ENCODE peak calls at places on chromosomes 7 and 10, in five cellular contexts. M is brain microvascular endothelial cell, L is Peyer's patch, N is activated B cell treated with CpG ODN at 0.5 μM for 24 hours, Q is left ventricle myocardium inferior. G is an unnamed sample.

GRCh38 chr7:84191842-84192241 is 2.7 kb downstream of the SEMA3A start:
- DNase-seq in L (no peak), Q (no peak), N (no peak), M (no peak), G (no peak)

GRCh38 chr10:28523725-28524252 is 9.1 kb upstream of the WAC start:
- DNase-seq in L (no peak), N (no peak), Q (no peak), M (no peak), G (no peak)

GRCh38 chr7:77796960-77797359 is 1.3 kb downstream of the TMEM60 start:
- DNase-seq in Q (no peak), N (no peak), M (no peak), L (no peak), G (no peak)

GRCh38 chr7:78465894-78466293 is 667.3 kb downstream of the PHTF2 start:
- DNase-seq in N (no peak), Q (no peak), M (no peak), L (no peak), G (no peak)

GRCh38 chr7:157785021-157785441 is 448.2 kb downstream of the DNAJB6 start:
- DNase-seq in N (no peak), M (no peak), Q (no peak), L (no peak), G (no peak)

GRCh38 chr7:70655694-70656093 is 476.2 kb upstream of the GALNT17 start:
- DNase-seq in M (no peak), N (no peak), Q (no peak), L (no peak), G (no peak)

GRCh38 chr10:35876248-35876647 is 234.2 kb upstream of the FZD8 start:
- DNase-seq in N (no peak), M (peak), L (no peak), Q (no peak), G (no peak)

GRCh38 chr10:129972145-129972965 is 8.3 kb upstream of the EBF3 start:
- DNase-seq in L (no peak), Q (no peak), M (no peak), N (no peak), G (no peak)

GRCh38 chr7:1632506-1632905 is 37.6 kb upstream of the ELFN1 start:
- DNase-seq in Q (no peak), M (no peak), L (no peak), N (no peak), G (no peak)

GRCh38 chr7:1291040-1291689 is 58.5 kb downstream of the UNCX start:
- DNase-seq in L (no peak), N (no peak), Q (no peak), M (no peak), G (no peak)

GRCh38 chr7:48427671-48428070 is 256.4 kb downstream of the ABCA13 start:
- DNase-seq in L (no peak), N (no peak), Q (no peak), M (peak), G (no peak)

GRCh38 chr10:116155191-116155590 is 117.8 kb downstream of the GFRA1 start:
- DNase-seq in Q (no peak), M (no peak), N (no peak), L (no peak), G (no peak)

GRCh38 chr10:10038358-10038757 is 979.3 kb upstream of the CELF2 start:
- DNase-seq in Q (no peak), N (no peak), L (no peak), M (no peak), G (no peak)

GRCh38 chr10:17031656-17032630 is 97.7 kb downstream of the CUBN start:
- DNase-seq in Q (no peak), L (no peak), M (no peak), N (no peak), G (no peak)

GRCh38 chr7:121994625-121995410 is 121.9 kb downstream of the PTPRZ1 start:
- DNase-seq in Q (no peak), L (no peak), N (no peak), M (peak), G (peak)

GRCh38 chr7:75971961-75972763 is 22.2 kb downstream of the TMEM120A start:
- DNase-seq in M (no peak), Q (peak), N (no peak), L (no peak), G (no peak)
- TF ChIP-seq CTCF in M (peak), Q (peak), N (no peak), L (no peak), G (no peak)

GRCh38 chr10:78547397-78547796 is 513.7 kb downstream of the RPS24 start:
- DNase-seq in N (no peak), Q (no peak), L (no peak), M (no peak), G (no peak)
- TF ChIP-seq CTCF in N (no peak), Q (no peak), L (no peak), M (no peak), G (no peak)

GRCh38 chr10:104120512-104120902 is 1.5 kb upstream of the SFR1 start:
- DNase-seq in N (no peak), L (no peak), Q (no peak), M (no peak), G (no peak)

GRCh38 chr10:104122273-104123107 is 519 bp downstream of the SFR1 start:
- DNase-seq in L (no peak), M (no peak), Q (peak), N (no peak), G (no peak)

GRCh38 chr10:104120903-104121484 is 977 bp upstream of the SFR1 start:
- DNase-seq in Q (peak), M (peak), N (peak), L (peak), G (peak)

GRCh38 chr10:104121485-104122272 is at the start of gene SFR1:
- DNase-seq in L (peak), Q (peak), M (peak), N (peak), G (peak)

DNA sequence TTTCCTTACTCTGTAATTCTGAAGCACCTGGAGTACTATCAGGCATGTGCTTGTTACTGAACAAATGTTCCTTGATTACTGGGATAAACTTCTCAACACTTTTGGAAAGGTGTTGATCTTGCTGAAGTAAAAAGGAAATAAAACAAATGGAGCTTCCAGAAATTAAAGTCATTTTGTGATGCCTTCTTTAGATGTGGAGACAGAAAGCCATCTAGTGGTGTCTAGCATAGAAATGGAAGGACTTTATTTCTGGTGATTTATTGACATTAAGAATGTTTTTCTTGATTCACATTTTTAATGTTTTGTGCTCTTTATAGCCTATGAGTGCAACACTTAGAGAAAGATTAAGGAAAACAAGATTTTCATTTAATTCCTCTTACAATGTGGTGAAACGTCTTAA is 1.4 kb downstream of the SFR1 start:
- DNase-seq in L (no peak), M (no peak), Q (no peak), N (no peak), G (no peak)
- TF ChIP-seq CTCF in L (no peak), M (peak), Q (peak), N (no peak), G (no peak)

GRCh38 chr10:1074748-1075358 is 18.7 kb downstream of the WDR37 start:
- DNase-seq in N (no peak), L (no peak), Q (no peak), M (no peak), G (no peak)
- TF ChIP-seq CTCF in N (no peak), L (no peak), Q (peak), M (peak), G (no peak)

DNA sequence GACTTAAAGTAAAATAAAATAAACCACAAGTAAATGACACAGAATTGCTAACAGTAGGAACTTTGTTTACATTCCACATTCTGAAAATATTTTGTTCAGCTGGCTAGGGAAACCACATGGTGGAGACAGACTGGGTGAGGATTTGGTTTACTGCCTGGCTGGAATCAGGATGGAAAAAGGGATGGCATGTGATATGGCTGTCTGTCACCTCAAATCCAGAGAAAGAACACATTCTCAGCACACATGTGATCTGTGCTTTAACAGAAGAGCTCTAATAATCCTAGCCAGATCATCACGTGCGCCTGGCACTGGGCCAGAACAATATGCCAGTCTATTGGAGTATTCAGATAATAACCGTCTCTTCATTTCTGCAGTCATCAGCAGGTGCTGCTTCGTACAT is 90.9 kb upstream of the PIP4K2A start:
- DNase-seq in Q (no peak), L (no peak), N (no peak), M (no peak), G (no peak)
- TF ChIP-seq CTCF in Q (peak), L (no peak), N (no peak), M (peak), G (no peak)

GRCh38 chr10:119029613-119030420 is at the start of gene NANOS1:
- DNase-seq in N (peak), M (peak), L (no peak), Q (no peak), G (no peak)

GRCh38 chr10:119031496-119032059 is 2.1 kb downstream of the NANOS1 start:
- DNase-seq in M (no peak), Q (no peak), N (no peak), L (no peak), G (no peak)

GRCh38 chr10:119030421-119031250 is 1.1 kb downstream of the NANOS1 start:
- DNase-seq in L (peak), Q (peak), N (peak), M (peak), G (no peak)

GRCh38 chr10:119026301-119027110 is 3.0 kb upstream of the NANOS1 start:
- DNase-seq in L (no peak), N (no peak), M (no peak), Q (no peak), G (no peak)

DNA sequence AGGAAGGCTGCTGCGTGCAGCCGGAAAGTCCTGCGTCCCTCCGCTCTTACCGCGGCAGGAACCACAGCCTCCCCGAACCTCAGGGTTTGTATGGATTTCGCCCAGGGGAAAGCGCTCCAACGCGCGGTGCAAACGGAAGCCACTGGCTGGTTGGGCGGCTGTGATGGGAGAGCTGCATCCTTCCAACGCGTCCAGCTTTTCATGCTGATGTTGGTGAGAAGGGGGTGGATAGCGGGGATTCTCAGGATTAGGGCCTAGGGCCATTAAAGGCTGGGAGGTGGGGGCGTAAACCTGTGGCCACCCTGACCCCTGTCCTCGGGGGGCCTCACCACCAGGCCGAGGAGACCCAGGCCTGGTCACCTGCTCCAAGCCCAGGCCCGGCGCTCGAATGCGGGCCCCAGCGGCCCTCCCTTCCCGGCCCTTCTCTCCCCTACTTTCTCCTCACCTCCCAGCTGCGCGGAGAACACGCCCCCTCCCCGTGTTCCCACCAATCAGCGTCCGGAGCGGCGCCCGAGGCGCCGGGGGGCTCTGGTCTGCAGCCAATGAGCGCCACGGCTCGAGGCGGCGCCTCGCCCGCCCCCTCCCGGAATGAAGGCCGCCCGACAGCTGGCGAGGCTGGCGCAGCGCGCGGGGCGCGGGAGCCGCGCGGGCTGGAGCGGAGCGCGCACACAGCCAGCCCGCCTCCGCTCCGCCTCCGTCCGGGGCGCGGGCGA is 458 bp upstream of the NANOS1 start:
- DNase-seq in M (peak), L (peak), Q (peak), N (peak), G (no peak)
- TF ChIP-seq CTCF in M (peak), L (peak), Q (peak), N (no peak), G (no peak)

DNA sequence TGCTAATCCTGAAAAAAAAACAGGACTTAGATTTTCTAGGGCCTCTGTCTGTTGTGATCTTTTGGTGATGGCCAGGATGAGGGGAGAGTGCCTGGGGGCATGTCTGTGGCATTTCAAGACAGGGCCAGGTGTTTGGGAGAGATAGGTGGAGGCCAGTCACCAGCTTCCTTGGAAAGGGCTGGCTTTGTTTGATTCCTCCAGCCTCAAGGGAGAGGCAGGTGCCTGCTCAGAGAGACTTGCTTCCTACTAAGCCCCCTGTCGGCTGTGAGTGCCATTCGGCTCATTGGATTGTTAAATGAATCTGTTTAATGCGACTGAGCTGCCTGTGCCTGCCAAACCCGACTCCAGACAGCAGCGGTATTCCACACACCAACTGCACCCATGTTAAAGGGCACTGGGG is 304.1 kb upstream of the COBL start:
- DNase-seq in L (no peak), M (no peak), N (no peak), Q (no peak), G (no peak)
- TF ChIP-seq CTCF in L (no peak), M (no peak), N (no peak), Q (no peak), G (no peak)

GRCh38 chr7:52168085-52168484 is 851.5 kb upstream of the COBL start:
- DNase-seq in Q (no peak), M (no peak), N (no peak), L (no peak), G (no peak)
- TF ChIP-seq CTCF in Q (no peak), M (peak), N (no peak), L (no peak), G (no peak)

DNA sequence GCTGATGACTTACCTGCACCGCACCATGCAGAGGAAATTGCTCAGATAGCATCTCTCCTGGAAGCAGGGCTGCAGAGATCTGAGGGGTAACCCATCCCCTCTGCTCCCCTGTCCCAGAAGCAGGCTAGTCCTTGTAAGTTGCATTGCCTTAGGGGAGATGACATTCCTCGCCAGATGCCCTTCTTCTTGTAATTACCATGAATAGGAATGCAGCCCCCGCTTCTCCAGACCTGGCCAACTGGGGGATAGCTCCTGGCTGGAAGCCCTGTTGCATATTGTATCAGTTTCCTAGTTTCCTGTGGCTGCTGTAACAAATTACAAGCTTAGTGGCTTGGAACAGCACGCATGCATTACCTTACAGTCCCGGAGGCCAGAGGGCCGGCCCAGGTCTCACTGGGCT is 47.5 kb upstream of the EN2 start:
- DNase-seq in M (no peak), L (no peak), N (no peak), Q (no peak), G (no peak)
- TF ChIP-seq CTCF in M (no peak), L (no peak), N (no peak), Q (no peak), G (no peak)

GRCh38 chr7:117458977-117459583 is 20.7 kb upstream of the CFTR start:
- DNase-seq in Q (no peak), N (no peak), L (no peak), M (no peak), G (no peak)
- TF ChIP-seq CTCF in Q (peak), N (no peak), L (no peak), M (peak), G (no peak)

G was measured in omental fat pad.